ENCODE peak calls at places on chromosome 19, in seven cellular contexts. M, T, R, D, E, Y and O are unnamed samples. For H3K9me3, the result is how much of the 10 kb centered on the place peaks cover.

GRCh38 chr19:44808463-44809371 is at the start of gene BCAM:
- DNase-seq in M (peak), T (peak), R (peak), D (peak), E (no peak), Y (peak), O (no peak)

GRCh38 chr19:5680083-5680436 is 256 bp downstream of the MICOS13 start:
- DNase-seq in M (no peak), T (peak), R (no peak), D (no peak), E (no peak), Y (peak), O (no peak)

GRCh38 chr19:49486710-49487276 is 615 bp upstream of the RPL13A start:
- DNase-seq in M (no peak), T (no peak), R (no peak), D (no peak), E (no peak), Y (no peak), O (no peak)

GRCh38 chr19:35360880-35361420 is 2.7 kb downstream of the FFAR3 start:
- DNase-seq in M (no peak), T (no peak), R (no peak), D (no peak), E (no peak), Y (no peak), O (no peak)

GRCh38 chr19:36114763-36115452 is at the start of gene POLR2I:
- DNase-seq in M (peak), T (peak), R (peak), D (peak), E (peak), Y (peak), O (peak)

GRCh38 chr19:10736916-10737551 is 19.2 kb downstream of the DNM2 start:
- DNase-seq in M (no peak), T (no peak), R (no peak), D (no peak), E (no peak), Y (no peak), O (no peak)

GRCh38 chr19:19782783-19783182 is 38.8 kb downstream of the ZNF506 start:
- DNase-seq in M (no peak), T (no peak), R (no peak), D (no peak), E (no peak), Y (no peak), O (no peak)

GRCh38 chr19:6452899-6453298 is 6.7 kb downstream of the SLC25A23 start:
- DNase-seq in M (no peak), T (no peak), R (no peak), D (no peak), E (no peak), Y (no peak), O (no peak)

GRCh38 chr19:44003461-44004134 is 841 bp downstream of the ZNF230 start:
- DNase-seq in M (peak), T (peak), R (no peak), D (peak), E (no peak), Y (no peak), O (no peak)

GRCh38 chr19:36939153-36939552 is 23.0 kb downstream of the ZNF568 start:
- DNase-seq in M (no peak), T (no peak), R (no peak), D (no peak), E (no peak), Y (no peak), O (no peak)

GRCh38 chr19:12162513-12162881 is 399 bp upstream of the ZNF136 start:
- DNase-seq in M (no peak), T (no peak), R (no peak), D (no peak), E (no peak), Y (no peak), O (no peak)

GRCh38 chr19:6730153-6730804 is 7.1 kb downstream of the GPR108 start:
- DNase-seq in M (peak), T (peak), R (no peak), D (peak), E (no peak), Y (no peak), O (no peak)

GRCh38 chr19:39558623-39559117 is 18.7 kb upstream of the EID2 start:
- DNase-seq in M (no peak), T (no peak), R (no peak), D (no peak), E (no peak), Y (no peak), O (no peak)

GRCh38 chr19:48877900-48878218 is 5.6 kb downstream of the PPP1R15A start:
- DNase-seq in M (no peak), T (no peak), R (no peak), D (no peak), E (no peak), Y (no peak), O (no peak)

GRCh38 chr19:32373614-32374295 is 28.3 kb downstream of the ZNF507 start:
- DNase-seq in M (no peak), T (no peak), R (peak), D (peak), E (no peak), Y (peak), O (no peak)

GRCh38 chr19:2906631-2907195 is 6.0 kb downstream of the ZNF57 start:
- DNase-seq in M (no peak), T (no peak), R (no peak), D (no peak), E (no peak), Y (no peak), O (no peak)
- H3K9me3 ChIP-seq in M (under half), T (under half), R (under half), D (under half), E (under half), Y (under half), O (under half)

GRCh38 chr19:58153386-58153785 is 2.8 kb upstream of the ZNF329 start:
- DNase-seq in M (no peak), T (no peak), R (no peak), D (no peak), E (no peak), Y (no peak), O (no peak)

GRCh38 chr19:58154679-58155648 is 4.4 kb upstream of the ZNF329 start:
- DNase-seq in M (peak), T (peak), R (peak), D (peak), E (peak), Y (peak), O (peak)

GRCh38 chr19:58154287-58154678 is 3.7 kb upstream of the ZNF329 start:
- DNase-seq in M (no peak), T (peak), R (peak), D (peak), E (peak), Y (peak), O (no peak)

DNA sequence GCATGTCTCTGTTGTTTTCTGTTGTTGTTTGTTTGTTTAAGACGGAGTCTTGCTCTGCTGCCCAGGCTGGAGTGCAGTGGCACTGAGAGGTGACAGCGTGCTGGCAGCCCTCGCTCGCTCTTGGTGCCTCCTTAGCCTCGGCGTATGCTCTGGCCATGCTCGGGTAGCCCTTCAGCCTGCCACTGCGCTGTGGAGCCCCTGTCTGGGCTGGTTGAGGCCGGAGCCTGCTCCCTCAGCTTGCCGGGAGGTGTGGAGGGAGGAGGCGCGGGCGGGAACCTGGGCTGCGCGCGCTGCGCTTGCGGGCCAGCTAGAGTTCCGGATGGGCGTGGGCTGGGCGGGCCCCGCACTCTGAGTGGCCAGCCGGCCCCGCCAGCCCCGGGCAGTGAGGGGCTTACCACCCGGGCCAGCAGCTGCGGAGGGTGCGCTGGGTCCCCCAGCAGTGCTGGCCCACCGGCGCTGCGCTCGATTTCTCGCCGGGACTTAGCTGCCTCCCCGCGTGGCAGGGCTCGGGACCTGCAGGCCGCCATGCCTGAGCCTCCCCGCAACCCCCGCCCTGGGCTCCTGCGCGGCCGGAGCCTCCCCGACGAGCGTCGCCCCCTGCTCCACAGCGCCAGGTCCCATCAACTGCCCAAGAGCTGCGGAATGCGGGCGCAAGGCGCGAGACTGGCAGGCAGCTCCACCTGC is 6.6 kb upstream of the ZNF329 start:
- DNase-seq in M (peak), T (no peak), R (no peak), D (no peak), E (no peak), Y (no peak), O (no peak)
- H3K9me3 ChIP-seq in M (under half), T (under half), R (under half), D (under half), E (under half), Y (under half), O (under half)

GRCh38 chr19:9345005-9345404 is 17.8 kb upstream of the ZNF177 start:
- DNase-seq in M (no peak), T (no peak), R (no peak), D (no peak), E (no peak), Y (no peak), O (no peak)
- H3K9me3 ChIP-seq in M (half or more), T (half or more), R (under half), D (half or more), E (half or more), Y (half or more), O (under half)

DNA sequence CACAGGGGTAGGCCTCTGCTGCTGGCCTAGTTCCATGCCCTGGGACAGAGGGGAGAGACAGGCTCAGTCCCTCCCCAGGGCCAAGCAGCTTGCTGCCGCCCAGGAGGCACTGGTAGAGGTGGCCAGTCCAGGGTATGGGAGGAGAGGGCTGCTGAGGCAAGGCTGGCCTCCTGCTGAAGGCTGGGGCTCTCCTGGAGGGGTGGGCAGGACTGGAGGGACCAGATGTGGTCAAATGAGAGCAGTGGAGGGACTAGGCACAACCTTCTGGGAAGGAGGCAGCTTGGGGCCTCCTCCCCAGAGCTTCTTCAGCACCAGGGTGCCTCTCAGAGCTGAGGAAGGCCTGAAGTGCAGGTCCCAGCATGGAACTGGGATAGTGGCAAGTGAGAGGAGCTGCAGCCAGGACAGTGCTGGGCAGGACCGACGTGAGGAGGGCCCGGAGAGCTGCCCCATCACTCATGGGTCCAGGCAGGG is 29.8 kb upstream of the VSTM2B start:
- DNase-seq in M (peak), T (no peak), R (no peak), D (no peak), E (no peak), Y (no peak), O (no peak)
- H3K9me3 ChIP-seq in M (under half), T (under half), R (under half), D (under half), E (under half), Y (under half), O (under half)

GRCh38 chr19:57010541-57010940 is 109.2 kb upstream of the USP29 start:
- DNase-seq in M (no peak), T (no peak), R (no peak), D (no peak), E (no peak), Y (no peak), O (no peak)
- H3K9me3 ChIP-seq in M (half or more), T (under half), R (under half), D (half or more), E (under half), Y (under half), O (under half)

GRCh38 chr19:22503524-22503923 is 81.4 kb upstream of the ZNF98 start:
- DNase-seq in M (no peak), T (no peak), R (no peak), D (no peak), E (no peak), Y (no peak), O (no peak)
- H3K9me3 ChIP-seq in M (half or more), T (under half), R (under half), D (half or more), E (under half), Y (half or more), O (under half)

DNA sequence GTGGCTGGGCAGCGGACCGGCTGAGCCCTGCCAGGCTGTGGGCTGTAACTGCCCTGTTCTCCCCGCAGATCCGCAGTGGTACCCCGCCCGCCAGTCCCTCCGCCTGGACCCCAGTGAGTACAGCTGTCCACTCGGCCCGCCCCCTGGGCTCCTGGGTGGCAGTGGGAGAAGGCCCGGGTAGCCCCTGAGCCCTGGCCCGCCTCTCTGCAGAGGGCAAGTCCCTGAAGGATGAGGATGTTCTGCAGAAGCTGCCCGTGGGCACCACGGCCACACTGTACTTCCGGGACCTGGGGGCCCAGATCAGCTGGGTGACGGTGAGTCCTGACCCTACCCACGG is 8.3 kb downstream of the NDUFB7 start:
- DNase-seq in M (no peak), T (no peak), R (no peak), D (no peak), E (no peak), Y (no peak), O (no peak)
- H3K9me3 ChIP-seq in M (under half), T (under half), R (under half), D (under half), E (under half), Y (under half), O (under half)

DNA sequence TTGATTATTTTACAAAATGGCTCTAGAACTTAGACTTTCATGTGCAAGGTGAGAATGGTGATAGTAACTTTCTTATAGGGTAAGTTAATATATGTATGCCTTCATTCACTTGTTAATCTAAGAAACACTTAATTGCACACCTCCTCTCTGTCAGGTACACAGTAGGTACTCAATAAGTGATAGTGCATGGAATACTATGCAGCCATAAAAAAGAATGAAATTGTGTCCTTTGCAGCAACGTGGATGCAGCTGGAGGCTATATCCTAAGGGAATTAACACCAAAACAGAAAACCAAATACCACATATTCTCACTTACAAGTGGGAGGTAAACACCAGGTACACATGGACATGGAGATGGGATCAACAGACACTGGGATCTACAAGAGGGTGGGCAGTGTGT is 17.6 kb upstream of the VSTM2B start:
- DNase-seq in M (no peak), T (no peak), R (no peak), D (no peak), E (no peak), Y (no peak), O (no peak)
- H3K9me3 ChIP-seq in M (under half), T (under half), R (under half), D (under half), E (under half), Y (under half), O (under half)

DNA sequence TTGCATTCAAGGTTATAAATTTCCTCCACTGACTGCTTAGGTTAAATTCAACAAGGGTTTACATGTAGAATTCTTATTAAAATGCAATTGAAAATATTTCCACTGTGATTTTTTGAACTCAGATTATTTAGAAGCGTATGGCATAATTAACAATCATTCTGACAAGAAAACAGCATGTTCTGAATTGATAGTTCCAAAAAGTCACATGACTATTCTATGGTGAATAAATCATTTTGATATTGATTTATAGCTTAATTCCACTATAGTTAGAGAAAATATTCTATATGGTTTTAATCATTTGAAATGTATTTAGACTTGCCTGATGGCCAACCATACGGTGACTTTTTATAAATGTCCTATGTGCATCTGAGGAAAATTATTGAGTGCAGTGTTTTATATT is 3.0 kb downstream of the ZNF577 start:
- DNase-seq in M (no peak), T (no peak), R (no peak), D (no peak), E (no peak), Y (no peak), O (no peak)
- H3K9me3 ChIP-seq in M (half or more), T (under half), R (under half), D (half or more), E (under half), Y (half or more), O (under half)